ENCODE peak calls at places on chromosomes 16 and 17, in five cellular contexts. X is H1, B is H9, L is neuronal stem cell, F is mesenchymal stem cell. G is an unnamed sample.

GRCh38 chr16:16045879-16046278 is 96.5 kb downstream of the ABCC1 start:
- DNase-seq in L (no peak), F (no peak), B (peak; percentile 71), X (no peak), G (peak; percentile 8)

GRCh38 chr17:7192271-7192937 is 13.2 kb upstream of the ASGR1 start:
- DNase-seq in F (no peak), B (peak; percentile 28), L (no peak), X (no peak), G (no peak)

GRCh38 chr17:17494499-17495447 is 1.4 kb downstream of the RASD1 start:
- DNase-seq in X (peak; percentile 76), B (peak; percentile 82), F (peak; percentile 60), L (peak; percentile 56), G (peak; percentile 56)

GRCh38 chr16:14510939-14511797 is 118.9 kb downstream of the PARN start:
- DNase-seq in F (peak; percentile 59), L (no peak), B (no peak), X (no peak), G (peak; percentile 48)

GRCh38 chr16:77679336-77679735 is 43.0 kb upstream of the NUDT7 start:
- DNase-seq in L (no peak), B (no peak), X (no peak), F (no peak), G (no peak)

GRCh38 chr17:13297198-13297597 is 279.4 kb upstream of the ELAC2 start:
- DNase-seq in X (no peak), B (no peak), F (no peak), L (no peak), G (no peak)

GRCh38 chr17:35082073-35082657 is 18.7 kb upstream of the RFFL start:
- DNase-seq in X (no peak), F (peak; percentile 68), L (no peak), B (no peak), G (peak; percentile 63)

GRCh38 chr17:45964634-45965033 is 34.4 kb upstream of the STH start:
- DNase-seq in B (no peak), L (no peak), F (no peak), X (no peak), G (no peak)

GRCh38 chr17:44375196-44376017 is 11.8 kb upstream of the FAM171A2 start:
- DNase-seq in F (no peak), B (peak; percentile 71), L (no peak), X (peak; percentile 69), G (no peak)

GRCh38 chr17:17570207-17570797 is 21.2 kb downstream of the PEMT start:
- DNase-seq in F (peak; percentile 24), X (peak; percentile 58), L (no peak), B (peak; percentile 70), G (peak; percentile 8)

GRCh38 chr16:66549284-66550131 is at the start of gene TK2:
- DNase-seq in F (peak; percentile 69), B (peak; percentile 74), X (peak; percentile 80), L (peak; percentile 54), G (peak; percentile 71)

GRCh38 chr16:28932339-28933141 is 769 bp downstream of the CD19 start:
- DNase-seq in X (no peak), L (no peak), B (no peak), F (no peak), G (no peak)

GRCh38 chr17:70352834-70353233 is 183.5 kb downstream of the KCNJ2 start:
- DNase-seq in X (no peak), B (no peak), F (no peak), L (no peak), G (peak; percentile 33)

GRCh38 chr16:35732046-35732810 is 2272.8 kb downstream of the TP53TG3F start:
- DNase-seq in X (no peak), B (no peak), F (no peak), L (no peak), G (no peak)
- H2BK12ac ChIP-seq in X (no peak overlapping the region), B (no peak overlapping the region), F (no peak overlapping the region), L (no peak overlapping the region), G (no peak overlapping the region)

DNA sequence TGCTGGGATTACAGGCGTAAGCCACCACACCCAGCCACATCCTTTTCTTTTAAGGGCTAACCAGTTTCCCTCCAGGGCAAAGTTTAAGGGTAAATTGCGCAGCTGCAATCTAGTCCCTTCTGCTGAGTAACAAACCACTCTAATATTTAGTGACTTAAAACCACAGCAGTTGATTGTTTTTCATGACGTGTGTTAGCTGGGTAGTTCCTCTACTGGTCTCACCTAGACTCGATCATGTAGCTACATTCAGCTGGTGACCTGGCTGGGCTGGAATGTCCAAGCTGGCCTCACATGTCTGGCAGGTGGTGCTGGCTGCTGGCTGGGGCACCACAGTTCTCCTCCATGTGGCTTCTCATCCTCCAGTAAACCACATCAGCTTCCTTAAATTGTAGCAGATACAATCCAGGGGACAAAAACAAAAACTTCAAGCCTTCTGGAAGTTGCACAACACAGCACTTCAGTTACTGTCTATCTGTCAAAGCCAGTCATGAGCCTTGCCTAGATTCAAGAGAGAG is 75.5 kb downstream of the GPRC5B start:
- DNase-seq in X (no peak), F (peak; percentile 24), B (no peak), L (no peak), G (peak; percentile 70)
- H2BK12ac ChIP-seq in X (no peak overlapping the region), F (no peak overlapping the region), B (no peak overlapping the region), L (no peak overlapping the region), G (no peak overlapping the region)

DNA sequence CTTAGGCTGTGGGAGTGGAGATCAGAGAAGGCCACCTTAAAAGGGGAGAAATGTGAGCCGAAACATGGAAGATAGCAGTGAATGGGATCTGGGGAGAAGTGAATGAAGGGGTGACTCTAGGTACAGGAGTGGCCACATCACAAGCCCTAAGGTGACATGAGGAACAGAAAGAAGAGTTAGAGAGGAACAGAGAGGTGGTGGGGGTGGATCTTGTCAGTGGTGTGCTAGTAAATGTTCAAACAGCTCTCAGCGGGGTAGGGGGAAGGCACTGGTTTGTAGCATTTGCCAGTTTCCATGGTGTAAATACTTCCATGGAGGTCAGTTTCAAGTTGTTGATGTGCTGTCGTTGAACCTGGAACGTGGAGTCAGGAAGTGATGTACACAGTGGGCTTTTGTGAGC is 90.8 kb downstream of the SDR42E1 start:
- DNase-seq in L (no peak), F (no peak), X (no peak), B (no peak), G (no peak)
- H2BK12ac ChIP-seq in L (no peak overlapping the region), F (no peak overlapping the region), X (no peak overlapping the region), B (no peak overlapping the region), G (no peak overlapping the region)

GRCh38 chr17:74750039-74750326 is 1.6 kb downstream of the NHERF1 start:
- DNase-seq in F (no peak), X (no peak), L (no peak), B (no peak), G (no peak)
- H2BK12ac ChIP-seq in F (peak overlapping the region; percentile 65), X (peak overlapping the region; percentile 80), L (no peak overlapping the region), B (no peak overlapping the region), G (peak overlapping the region; percentile 20)

GRCh38 chr17:2391597-2392251 is 9.1 kb downstream of the MNT start:
- DNase-seq in F (no peak), B (no peak), L (no peak), X (no peak), G (no peak)
- H2BK12ac ChIP-seq in F (peak overlapping the region; percentile 24), B (no peak overlapping the region), L (no peak overlapping the region), X (no peak overlapping the region), G (peak overlapping the region; percentile 37)